ENCODE peak calls at places on chromosome 1, in six cellular contexts. O is transverse colon; I is CD8-positive, alpha-beta T cell; B is spleen; A is CD4-positive, alpha-beta memory T cell; T is adipocyte. E is an unnamed sample.

GRCh38 chr1:185674201-185674600 is 60.0 kb upstream of the HMCN1 start:
- DNase-seq in O (no peak), I (no peak), B (no peak), A (no peak), T (no peak), E (no peak)

GRCh38 chr1:11727119-11727518 is 8.8 kb upstream of the AGTRAP start:
- DNase-seq in O (no peak), I (no peak), B (no peak), A (no peak), T (no peak), E (no peak)

GRCh38 chr1:43509007-43509739 is 21.5 kb upstream of the PTPRF start:
- DNase-seq in O (no peak), I (no peak), B (no peak), A (no peak), T (no peak), E (no peak)

GRCh38 chr1:211326528-211327340 is at the start of gene TRAF5:
- DNase-seq in O (peak; percentile 70), I (peak; percentile 53), B (peak; percentile 92), A (peak; percentile 53), T (peak; percentile 81), E (peak; percentile 89)

GRCh38 chr1:178684542-178685000 is 40.5 kb upstream of the RALGPS2 start:
- DNase-seq in O (no peak), I (no peak), B (no peak), A (no peak), T (peak; percentile 93), E (no peak)

GRCh38 chr1:206687915-206688442 is 3.3 kb downstream of the MAPKAPK2 start:
- DNase-seq in O (no peak), I (no peak), B (no peak), A (no peak), T (peak; percentile 48), E (peak; percentile 82)

GRCh38 chr1:35136780-35137179 is 56.2 kb downstream of the SFPQ start:
- DNase-seq in O (no peak), I (no peak), B (no peak), A (no peak), T (no peak), E (no peak)

GRCh38 chr1:11062965-11063401 is 3.2 kb upstream of the SRM start:
- DNase-seq in O (no peak), I (peak; percentile 27), B (no peak), A (no peak), T (no peak), E (no peak)

GRCh38 chr1:90835661-90836344 is 118.7 kb upstream of the BARHL2 start:
- DNase-seq in O (no peak), I (no peak), B (no peak), A (no peak), T (no peak), E (peak; percentile 78)

GRCh38 chr1:77370588-77371306 is 88.9 kb downstream of the AK5 start:
- DNase-seq in O (no peak), I (no peak), B (no peak), A (no peak), T (peak; percentile 70), E (no peak)

GRCh38 chr1:214551052-214551435 is 358 bp downstream of the PTPN14 start:
- DNase-seq in O (peak; percentile 41), I (no peak), B (peak; percentile 75), A (no peak), T (peak; percentile 75), E (peak; percentile 80)

GRCh38 chr1:68725353-68725752 is 228.5 kb upstream of the DEPDC1 start:
- DNase-seq in O (peak; percentile 7), I (no peak), B (no peak), A (no peak), T (no peak), E (no peak)

GRCh38 chr1:17861685-17862084 is 106.6 kb downstream of the ACTL8 start:
- DNase-seq in O (no peak), I (no peak), B (no peak), A (no peak), T (no peak), E (no peak)

GRCh38 chr1:65050735-65051134 is 84.4 kb upstream of the JAK1 start:
- DNase-seq in O (no peak), I (no peak), B (no peak), A (no peak), T (no peak), E (no peak)

GRCh38 chr1:213989071-213989739 is 1.4 kb downstream of the PROX1 start:
- DNase-seq in O (no peak), I (no peak), B (no peak), A (no peak), T (peak; percentile 1), E (peak; percentile 79)

GRCh38 chr1:59433440-59433813 is 136.5 kb downstream of the FGGY start:
- DNase-seq in O (no peak), I (no peak), B (no peak), A (no peak), T (no peak), E (no peak)

GRCh38 chr1:25460020-25460419 is 29.3 kb downstream of the MACO1 start:
- DNase-seq in O (no peak), I (no peak), B (no peak), A (no peak), T (no peak), E (no peak)

GRCh38 chr1:48853006-48853405 is 76.3 kb upstream of the BEND5 start:
- DNase-seq in O (no peak), I (no peak), B (no peak), A (no peak), T (peak; percentile 84), E (no peak)

GRCh38 chr1:30332100-30333094 is 391.0 kb downstream of the MATN1 start:
- DNase-seq in O (no peak), I (no peak), B (no peak), A (no peak), T (no peak), E (no peak)

GRCh38 chr1:160637821-160638539 is 8.9 kb downstream of the SLAMF1 start:
- DNase-seq in O (no peak), I (peak; percentile 52), B (no peak), A (peak; percentile 89), T (no peak), E (no peak)

GRCh38 chr1:207815913-207816312 is 64.1 kb downstream of the CD46 start:
- DNase-seq in O (no peak), I (no peak), B (no peak), A (peak; percentile 59), T (no peak), E (no peak)

GRCh38 chr1:20078166-20078565 is 8.2 kb downstream of the PLA2G5 start:
- DNase-seq in O (no peak), I (no peak), B (no peak), A (no peak), T (no peak), E (no peak)
- H3K4me3 ChIP-seq in O (no peak overlapping the region), I (no peak overlapping the region), B (no peak overlapping the region), A (no peak overlapping the region), T (no peak overlapping the region), E (no peak overlapping the region)

GRCh38 chr1:162182090-162182489 is 112.6 kb downstream of the NOS1AP start:
- DNase-seq in O (no peak), I (no peak), B (no peak), A (no peak), T (no peak), E (no peak)

GRCh38 chr1:162187676-162188075 is 118.2 kb downstream of the NOS1AP start:
- DNase-seq in O (no peak), I (no peak), B (no peak), A (no peak), T (no peak), E (no peak)

GRCh38 chr1:162189345-162189744 is 119.9 kb downstream of the NOS1AP start:
- DNase-seq in O (no peak), I (no peak), B (no peak), A (no peak), T (no peak), E (no peak)

GRCh38 chr1:162185299-162185698 is 115.8 kb downstream of the NOS1AP start:
- DNase-seq in O (no peak), I (no peak), B (no peak), A (no peak), T (no peak), E (no peak)

GRCh38 chr1:162186406-162186805 is 116.9 kb downstream of the NOS1AP start:
- DNase-seq in O (no peak), I (no peak), B (no peak), A (no peak), T (no peak), E (no peak)
- H3K36me3 ChIP-seq in O (no peaks in the 10 kb centered on the region), I (no peaks in the 10 kb centered on the region), B (no peaks in the 10 kb centered on the region), A (no peaks in the 10 kb centered on the region), T (no peaks in the 10 kb centered on the region), E (no peaks in the 10 kb centered on the region)

GRCh38 chr1:832136-832535 is 91.6 kb upstream of the SAMD11 start:
- DNase-seq in O (no peak), I (no peak), B (no peak), A (no peak), T (no peak), E (no peak)

GRCh38 chr1:831522-831921 is 92.2 kb upstream of the SAMD11 start:
- DNase-seq in O (no peak), I (no peak), B (no peak), A (no peak), T (no peak), E (no peak)
- H3K4me3 ChIP-seq in O (no peak overlapping the region), I (no peak overlapping the region), B (no peak overlapping the region), A (no peak overlapping the region), T (no peak overlapping the region), E (no peak overlapping the region)

GRCh38 chr1:107594541-107594940 is 370.4 kb downstream of the VAV3 start:
- DNase-seq in O (no peak), I (no peak), B (no peak), A (no peak), T (peak; percentile 48), E (no peak)
- H3K36me3 ChIP-seq in O (no peaks in the 10 kb centered on the region), I (no peaks in the 10 kb centered on the region), B (peaks cover 5% of the 10 kb centered on the region), A (no peaks in the 10 kb centered on the region), T (no peaks in the 10 kb centered on the region), E (no peaks in the 10 kb centered on the region)

DNA sequence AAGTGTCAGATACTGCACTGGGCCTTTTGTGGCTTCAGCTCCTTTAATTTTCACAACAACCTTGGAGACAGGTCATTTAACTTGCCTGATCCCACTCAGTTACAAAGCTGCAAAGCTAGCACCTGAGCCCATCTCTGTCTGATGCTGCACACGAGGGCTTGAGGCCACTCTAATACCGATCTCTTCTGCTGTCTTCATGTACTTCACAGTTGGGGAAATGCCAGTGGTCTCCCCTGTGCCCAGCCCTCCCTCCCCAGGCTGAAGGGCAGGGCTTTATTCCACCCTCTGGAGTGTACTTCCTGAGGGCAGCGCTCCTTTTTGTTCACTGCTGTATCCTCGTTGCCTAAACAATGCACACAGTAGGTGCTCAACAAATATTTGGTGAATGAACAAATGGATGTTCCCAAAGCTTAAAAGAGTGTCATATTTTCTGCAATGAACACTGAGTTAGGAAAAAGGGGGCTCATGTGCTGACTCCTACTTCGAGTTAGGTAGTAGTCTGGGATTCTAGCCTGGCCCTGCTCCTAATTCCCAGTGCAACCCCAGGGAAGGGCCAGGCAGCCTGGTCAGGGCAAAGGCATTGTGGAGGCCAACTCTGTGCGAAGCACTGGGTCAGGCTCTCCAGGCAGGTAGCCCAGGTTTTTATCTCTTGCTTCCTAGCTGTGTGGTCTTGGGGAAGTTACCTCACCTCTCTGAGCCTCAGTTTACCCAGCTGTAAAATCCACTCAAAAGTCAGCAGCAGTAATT is 1.1 kb downstream of the TMCO4 start:
- DNase-seq in O (no peak), I (no peak), B (no peak), A (no peak), T (no peak), E (no peak)
- H3K4me3 ChIP-seq in O (peak overlapping the region; percentile 67), I (peak overlapping the region; percentile 34), B (peak overlapping the region; percentile 93), A (peak overlapping the region; percentile 49), T (peak overlapping the region; percentile 78), E (no peak overlapping the region)

E was measured in H7.